ENCODE peak calls at places on chromosomes 4 and X, in eight cellular contexts. One of them, this sample, is unnamed.
A peak's percentile ranks its signal among the peaks of the same experiment; 100 is the strongest.

GRCh38 chr4:108097990-108098553 is 70.7 kb downstream of the LEF1 start:
- DNase-seq in AG09319: no peak
- DNase-seq in amniotic epithelial cell: no peak
- DNase-seq in WTC11: no peak
- DNase-seq in astrocyte of the spinal cord: no peak
- DNase-seq in right cardiac atrium: no peak
- DNase-seq in SW480: no peak
- DNase-seq in sciatic nerve: no peak
- DNase-seq in this sample: no peak

GRCh38 chr4:142671516-142671915 is 174.6 kb downstream of the INPP4B start:
- DNase-seq in AG09319: no peak
- DNase-seq in amniotic epithelial cell: no peak
- DNase-seq in WTC11: no peak
- DNase-seq in astrocyte of the spinal cord: no peak
- DNase-seq in right cardiac atrium: no peak
- DNase-seq in SW480: no peak
- DNase-seq in sciatic nerve: no peak
- DNase-seq in this sample: no peak

GRCh38 chr4:44493924-44494323 is 45.3 kb upstream of the KCTD8 start:
- DNase-seq in AG09319: no peak
- DNase-seq in amniotic epithelial cell: peak; percentile 6
- DNase-seq in WTC11: no peak
- DNase-seq in astrocyte of the spinal cord: peak; percentile 12
- DNase-seq in right cardiac atrium: no peak
- DNase-seq in SW480: peak; percentile 11
- DNase-seq in sciatic nerve: no peak
- DNase-seq in this sample: peak; percentile 0

GRCh38 chr4:174133525-174133924 is 149.9 kb downstream of the FBXO8 start:
- DNase-seq in AG09319: no peak
- DNase-seq in amniotic epithelial cell: no peak
- DNase-seq in WTC11: no peak
- DNase-seq in astrocyte of the spinal cord: no peak
- DNase-seq in right cardiac atrium: no peak
- DNase-seq in SW480: no peak
- DNase-seq in sciatic nerve: no peak
- DNase-seq in this sample: no peak

GRCh38 chrX:53284684-53285447 is 3.5 kb upstream of the IQSEC2 start:
- DNase-seq in AG09319: no peak
- DNase-seq in amniotic epithelial cell: no peak
- DNase-seq in WTC11: peak; percentile 69
- DNase-seq in astrocyte of the spinal cord: peak; percentile 26
- DNase-seq in right cardiac atrium: peak; percentile 82
- DNase-seq in SW480: peak; percentile 34
- DNase-seq in sciatic nerve: peak; percentile 80
- DNase-seq in this sample: peak; percentile 30

GRCh38 chr4:12852338-12853307 is 631.5 kb downstream of the RAB28 start:
- DNase-seq in AG09319: peak; percentile 10
- DNase-seq in amniotic epithelial cell: peak; percentile 66
- DNase-seq in WTC11: no peak
- DNase-seq in astrocyte of the spinal cord: peak; percentile 67
- DNase-seq in right cardiac atrium: no peak
- DNase-seq in SW480: peak; percentile 78
- DNase-seq in sciatic nerve: no peak
- DNase-seq in this sample: peak; percentile 31

GRCh38 chrX:18206657-18207056 is 14.0 kb downstream of the BEND2 start:
- DNase-seq in AG09319: no peak
- DNase-seq in amniotic epithelial cell: no peak
- DNase-seq in WTC11: no peak
- DNase-seq in astrocyte of the spinal cord: no peak
- DNase-seq in right cardiac atrium: no peak
- DNase-seq in SW480: no peak
- DNase-seq in sciatic nerve: no peak
- DNase-seq in this sample: no peak

GRCh38 chrX:120205816-120206753 is 44.5 kb upstream of the ZBTB33 start:
- DNase-seq in AG09319: no peak
- DNase-seq in amniotic epithelial cell: no peak
- DNase-seq in WTC11: no peak
- DNase-seq in astrocyte of the spinal cord: no peak
- DNase-seq in right cardiac atrium: no peak
- DNase-seq in SW480: no peak
- DNase-seq in sciatic nerve: no peak
- DNase-seq in this sample: no peak

GRCh38 chrX:13212191-13212651 is 107.6 kb downstream of the ATXN3L start:
- DNase-seq in AG09319: no peak
- DNase-seq in amniotic epithelial cell: peak; percentile 75
- DNase-seq in WTC11: no peak
- DNase-seq in astrocyte of the spinal cord: no peak
- DNase-seq in right cardiac atrium: no peak
- DNase-seq in SW480: no peak
- DNase-seq in sciatic nerve: no peak
- DNase-seq in this sample: no peak

GRCh38 chr4:185211641-185212040 is 2.2 kb downstream of the SNX25 start:
- DNase-seq in AG09319: no peak
- DNase-seq in amniotic epithelial cell: no peak
- DNase-seq in WTC11: no peak
- DNase-seq in astrocyte of the spinal cord: no peak
- DNase-seq in right cardiac atrium: no peak
- DNase-seq in SW480: peak; percentile 37
- DNase-seq in sciatic nerve: no peak
- DNase-seq in this sample: no peak

GRCh38 chrX:49901068-49901467 is 21.3 kb upstream of the CLCN5 start:
- DNase-seq in AG09319: no peak
- DNase-seq in amniotic epithelial cell: no peak
- DNase-seq in WTC11: no peak
- DNase-seq in astrocyte of the spinal cord: no peak
- DNase-seq in right cardiac atrium: no peak
- DNase-seq in SW480: no peak
- DNase-seq in sciatic nerve: no peak
- DNase-seq in this sample: no peak